ENCODE peak calls at places on chromosomes 3 and 15, in six cellular contexts. L is AG04450, Y is fibroblast of mammary gland, S is endodermal cell, P is Peyer's patch, C is ovary. B is an unnamed sample.

GRCh38 chr15:75508741-75509532 is 57.4 kb upstream of the SIN3A start:
- DNase-seq in L (peak), C (no peak), P (no peak), S (peak), Y (peak), B (no peak)

GRCh38 chr15:100383302-100384107 is 41.7 kb upstream of the ADAMTS17 start:
- DNase-seq in L (no peak), P (no peak), S (peak), Y (peak), C (peak), B (no peak)

GRCh38 chr3:65439641-65440040 is 599.1 kb downstream of the MAGI1 start:
- DNase-seq in C (peak), S (peak), Y (peak), P (peak), L (peak), B (no peak)

GRCh38 chr3:128763967-128764366 is 38.0 kb downstream of the RAB7A start:
- DNase-seq in S (no peak), Y (no peak), P (no peak), L (no peak), C (no peak), B (no peak)

GRCh38 chr3:468172-468571 is 271.6 kb downstream of the CHL1 start:
- DNase-seq in C (no peak), P (no peak), L (no peak), S (no peak), Y (peak), B (no peak)

GRCh38 chr3:197837282-197837681 is 46.2 kb downstream of the LRCH3 start:
- DNase-seq in Y (no peak), S (no peak), C (no peak), P (no peak), L (no peak), B (no peak)

GRCh38 chr15:64092075-64092820 is 1.4 kb downstream of the CIAO2A start:
- DNase-seq in P (no peak), L (no peak), S (no peak), Y (no peak), C (no peak), B (no peak)

GRCh38 chr3:10383850-10384248 is 62.9 kb upstream of the SEC13 start:
- DNase-seq in L (no peak), Y (no peak), S (no peak), P (no peak), C (no peak), B (no peak)

GRCh38 chr3:136818851-136819783 is at the start of gene SLC35G2:
- DNase-seq in Y (peak), S (peak), L (no peak), P (peak), C (peak), B (peak)

GRCh38 chr3:187012609-187013051 is 82.3 kb downstream of the ST6GAL1 start:
- DNase-seq in S (no peak), C (no peak), L (no peak), Y (no peak), P (peak), B (no peak)

GRCh38 chr3:78096488-78097255 is 1056.8 kb downstream of the ROBO2 start:
- DNase-seq in P (no peak), S (no peak), C (no peak), L (no peak), Y (no peak), B (no peak)

GRCh38 chr3:65174713-65175112 is 486.9 kb upstream of the ADAMTS9 start:
- DNase-seq in P (no peak), S (no peak), C (no peak), L (no peak), Y (no peak), B (no peak)

GRCh38 chr3:171379281-171379680 is 80.9 kb downstream of the TNIK start:
- DNase-seq in S (no peak), C (no peak), P (no peak), Y (peak), L (no peak), B (no peak)

GRCh38 chr15:41577863-41578735 is 19.1 kb downstream of the TYRO3 start:
- DNase-seq in S (no peak), P (no peak), C (no peak), L (no peak), Y (no peak), B (no peak)

GRCh38 chr15:41578736-41579383 is 19.8 kb downstream of the TYRO3 start:
- DNase-seq in Y (no peak), P (no peak), L (no peak), S (no peak), C (no peak), B (no peak)

GRCh38 chr15:41584636-41585139 is 25.7 kb downstream of the TYRO3 start:
- DNase-seq in L (no peak), Y (no peak), S (no peak), C (no peak), P (no peak), B (no peak)

GRCh38 chr15:41583795-41584194 is 24.8 kb downstream of the TYRO3 start:
- DNase-seq in P (no peak), S (no peak), C (no peak), Y (no peak), L (no peak), B (no peak)

GRCh38 chr15:41581110-41581509 is 22.1 kb downstream of the TYRO3 start:
- DNase-seq in Y (no peak), S (peak), L (no peak), C (no peak), P (no peak), B (no peak)
- TF ChIP-seq CTCF in Y (peak), S (peak), L (peak), C (no peak), P (no peak), B (no peak)

DNA sequence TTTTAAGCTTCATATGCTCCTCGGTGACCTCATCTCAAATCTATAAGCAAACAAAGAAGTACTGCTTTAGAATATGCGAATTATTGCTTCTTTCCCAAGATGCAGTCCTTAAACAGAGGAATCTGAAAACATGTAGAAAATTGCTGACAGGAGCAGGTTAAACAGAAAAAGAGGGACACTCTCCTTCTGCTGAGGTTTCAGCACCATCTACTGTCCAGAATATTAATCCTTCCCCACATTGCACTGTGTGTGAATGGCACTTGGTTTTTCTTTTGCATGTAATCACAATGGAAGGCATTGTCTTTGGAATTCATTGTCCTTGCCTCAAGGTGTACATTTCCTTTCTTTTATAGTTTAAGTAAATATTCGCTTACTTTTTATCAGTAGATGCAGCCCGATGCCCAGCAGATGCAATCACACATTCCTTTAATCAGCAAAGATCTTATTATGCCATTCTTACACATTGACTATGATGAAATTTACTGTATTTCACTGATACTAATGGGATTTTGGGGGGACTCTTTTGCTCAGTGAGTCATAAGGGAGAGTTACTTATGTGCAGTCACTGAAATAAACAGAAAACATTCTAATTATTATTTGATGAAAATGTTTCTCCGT is 94.6 kb downstream of the IL5RA start:
- DNase-seq in C (no peak), S (no peak), Y (peak), P (no peak), L (no peak), B (no peak)
- TF ChIP-seq CTCF in C (no peak), S (peak), Y (peak), P (no peak), L (no peak), B (no peak)

DNA sequence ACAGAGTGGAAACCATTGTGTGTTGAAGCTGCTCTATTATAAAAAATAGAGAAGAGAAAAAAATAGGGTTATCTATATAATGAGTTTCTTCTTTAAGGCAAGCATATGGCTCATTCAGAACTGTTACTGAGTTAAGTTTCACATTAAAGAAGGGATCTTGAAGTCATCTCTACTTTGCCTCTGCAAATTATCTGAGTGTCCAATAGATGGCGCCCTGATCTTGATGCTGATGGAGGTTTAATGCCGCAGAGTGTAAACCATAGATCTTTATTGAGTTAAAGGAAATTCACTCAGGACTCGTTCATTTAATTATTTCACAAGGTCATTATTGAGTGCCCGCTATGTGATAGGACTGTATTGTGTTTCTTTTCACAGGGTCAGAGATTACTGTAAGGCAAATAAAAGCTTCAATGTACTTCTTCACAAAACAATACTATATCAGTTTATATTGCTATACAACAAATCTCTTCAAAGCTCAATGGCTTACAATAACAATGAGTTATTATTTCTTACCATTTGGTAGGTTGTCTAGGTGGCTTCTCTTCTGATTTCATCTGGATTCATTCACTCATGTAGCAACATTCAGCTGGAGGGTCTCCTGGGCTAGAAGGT is 171.4 kb downstream of the NSUN3 start:
- DNase-seq in Y (peak), L (no peak), P (no peak), S (peak), C (no peak), B (no peak)
- TF ChIP-seq CTCF in Y (peak), L (peak), P (no peak), S (peak), C (no peak), B (no peak)

DNA sequence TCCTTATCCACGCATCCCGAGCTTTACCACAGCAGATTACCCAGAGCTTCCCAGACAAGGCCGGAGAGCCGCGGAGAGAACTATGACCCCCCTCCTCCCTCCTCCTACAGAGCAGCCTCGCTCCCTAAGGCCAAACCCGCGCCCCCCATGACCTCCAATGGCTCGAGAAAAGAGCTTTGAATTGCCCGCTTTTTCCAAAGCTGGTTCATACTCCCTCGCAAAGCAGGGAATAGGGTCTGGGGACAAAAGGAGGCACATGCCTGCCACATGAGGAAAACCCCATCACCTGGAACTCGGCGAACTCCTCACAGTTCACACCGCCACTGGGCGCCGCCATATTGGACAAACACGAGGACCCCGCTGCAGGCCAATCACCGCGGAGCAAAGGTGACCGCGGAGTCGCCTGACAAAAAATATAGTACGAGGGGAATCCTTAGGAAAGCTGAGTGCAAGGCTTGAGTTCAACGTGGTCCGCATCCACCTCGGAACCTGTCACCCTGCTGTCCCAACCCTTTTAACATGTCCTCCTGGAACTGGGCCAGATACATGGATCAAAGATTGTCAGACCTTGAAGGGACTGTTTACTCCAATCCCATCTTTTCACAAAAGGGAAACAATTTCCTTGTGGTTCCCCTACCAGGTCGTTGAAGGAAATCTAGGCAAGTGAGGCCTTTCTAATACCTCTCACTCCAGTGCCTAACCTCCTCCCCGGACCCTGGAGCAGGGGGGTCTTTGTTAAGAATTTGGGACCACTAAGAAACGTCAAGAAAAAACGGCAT is at the start of gene MIX23:
- DNase-seq in P (peak), S (peak), Y (peak), L (no peak), C (peak), B (peak)
- TF ChIP-seq CTCF in P (no peak), S (no peak), Y (no peak), L (no peak), C (no peak), B (no peak)

GRCh38 chr15:51760805-51761204 is 9.4 kb downstream of the TMOD2 start:
- DNase-seq in L (no peak), S (no peak), C (no peak), P (no peak), Y (no peak), B (no peak)

GRCh38 chr15:51756482-51756881 is 5.1 kb downstream of the TMOD2 start:
- DNase-seq in L (no peak), S (no peak), C (no peak), P (no peak), Y (no peak), B (no peak)

GRCh38 chr15:51758645-51759044 is 7.2 kb downstream of the TMOD2 start:
- DNase-seq in S (no peak), Y (peak), C (peak), P (no peak), L (no peak), B (no peak)

GRCh38 chr15:51757463-51757862 is 6.1 kb downstream of the TMOD2 start:
- DNase-seq in L (no peak), Y (no peak), S (no peak), C (no peak), P (no peak), B (no peak)

GRCh38 chr15:51759557-51760070 is 8.2 kb downstream of the TMOD2 start:
- DNase-seq in Y (peak), S (peak), P (peak), C (peak), L (peak), B (no peak)
- TF ChIP-seq CTCF in Y (peak), S (peak), P (no peak), C (no peak), L (peak), B (no peak)

GRCh38 chr3:25592510-25592968 is 72.2 kb downstream of the TOP2B start:
- DNase-seq in Y (peak), P (no peak), C (peak), S (peak), L (no peak), B (no peak)
- TF ChIP-seq CTCF in Y (peak), P (no peak), C (no peak), S (peak), L (peak), B (no peak)

DNA sequence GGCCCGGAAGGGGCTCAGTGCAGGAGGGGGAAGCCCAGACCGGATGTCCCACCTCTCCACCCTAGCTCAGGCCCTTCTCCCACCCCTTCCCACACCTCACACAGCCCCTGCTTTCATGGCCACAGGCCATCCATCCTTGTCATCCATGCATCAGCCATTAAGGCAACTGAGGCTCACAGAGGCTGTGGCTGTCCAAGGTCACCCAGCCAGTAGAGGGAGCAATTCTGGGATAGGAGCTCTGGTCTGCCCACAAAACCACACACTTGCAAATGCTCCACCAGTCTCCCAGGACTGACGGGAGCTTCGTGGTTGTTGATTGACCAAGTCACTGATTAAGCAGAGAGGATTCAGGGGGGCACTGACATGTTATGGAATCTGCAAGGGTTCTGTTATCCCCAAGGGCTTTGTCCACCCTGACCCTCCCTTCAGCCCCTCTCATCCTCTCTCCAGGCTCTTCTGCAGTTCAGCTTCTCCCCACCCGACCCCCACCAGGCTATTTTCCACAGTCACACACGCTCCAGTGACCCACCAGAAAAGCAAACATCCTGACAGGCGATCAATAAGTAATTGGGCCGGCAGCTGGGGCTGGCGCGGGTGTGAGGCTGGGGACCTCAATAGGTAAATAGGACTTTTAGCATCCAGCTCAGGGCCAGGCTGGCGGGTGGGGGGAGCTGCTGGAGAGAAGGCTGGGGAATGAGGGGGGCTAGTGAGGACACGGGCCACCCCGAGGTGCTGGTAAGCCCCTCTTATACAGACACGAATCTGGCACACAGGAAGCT is 15.0 kb downstream of the LINGO1 start:
- DNase-seq in S (peak), C (no peak), P (no peak), L (no peak), Y (no peak), B (no peak)
- TF ChIP-seq CTCF in S (peak), C (no peak), P (no peak), L (peak), Y (peak), B (no peak)

DNA sequence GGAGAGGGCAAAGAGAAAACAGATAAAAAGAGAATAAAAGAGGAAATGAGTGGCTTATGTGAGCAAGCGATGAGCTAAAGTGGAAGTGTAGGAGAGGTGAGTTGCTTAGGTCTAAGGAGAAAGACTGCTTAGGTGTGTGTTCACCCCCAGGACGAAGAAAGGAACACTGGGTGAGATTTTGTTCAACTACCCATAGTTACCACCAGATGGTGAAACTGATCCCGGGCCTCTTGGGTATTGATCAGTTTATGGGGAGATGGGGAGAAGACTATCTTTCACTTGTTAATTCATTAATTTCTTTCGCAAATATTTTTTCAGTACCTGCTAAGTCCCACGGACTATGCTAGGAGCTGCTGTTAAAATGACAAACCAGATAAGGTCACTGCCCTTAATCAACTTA is 33.9 kb downstream of the GAP43 start:
- DNase-seq in L (no peak), C (no peak), Y (no peak), S (no peak), P (no peak), B (no peak)
- TF ChIP-seq CTCF in L (no peak), C (no peak), Y (no peak), S (peak), P (no peak), B (no peak)

B was measured in lower leg skin.